ENCODE peak calls at places on chromosomes 4 and X, in ten cellular contexts. One of them, this sample, is unnamed.

GRCh38 chr4:176002007-176002623 is 63.5 kb upstream of the WDR17 start:
- DNase-seq in CD4-positive, alpha-beta T cell: no peak
- DNase-seq in GM04504: no peak
- DNase-seq in sciatic nerve: peak
- DNase-seq in small intestine: no peak
- DNase-seq in RPMI7951: no peak
- DNase-seq in GM03348: peak
- DNase-seq in NCI-H146: peak
- DNase-seq in endothelial cell: peak
- DNase-seq in MCF 10A: peak
- DNase-seq in this sample: no peak

GRCh38 chr4:61443813-61444510 is 243.8 kb downstream of the ADGRL3 start:
- DNase-seq in GM03348: no peak
- DNase-seq in MCF 10A: peak
- DNase-seq in CD4-positive, alpha-beta T cell: no peak
- DNase-seq in NCI-H146: no peak
- DNase-seq in RPMI7951: no peak
- DNase-seq in GM04504: no peak
- DNase-seq in small intestine: no peak
- DNase-seq in endothelial cell: no peak
- DNase-seq in sciatic nerve: no peak
- DNase-seq in this sample: peak

GRCh38 chrX:154840856-154841255 is 6.4 kb upstream of the SMIM9 start:
- DNase-seq in endothelial cell: no peak
- DNase-seq in MCF 10A: peak
- DNase-seq in GM03348: peak
- DNase-seq in NCI-H146: peak
- DNase-seq in GM04504: peak
- DNase-seq in CD4-positive, alpha-beta T cell: no peak
- DNase-seq in sciatic nerve: no peak
- DNase-seq in small intestine: peak
- DNase-seq in RPMI7951: peak
- DNase-seq in this sample: no peak

GRCh38 chr4:8599091-8599460 is 6.5 kb downstream of the CPZ start:
- DNase-seq in NCI-H146: no peak
- DNase-seq in small intestine: no peak
- DNase-seq in CD4-positive, alpha-beta T cell: no peak
- DNase-seq in MCF 10A: no peak
- DNase-seq in GM03348: no peak
- DNase-seq in RPMI7951: no peak
- DNase-seq in sciatic nerve: no peak
- DNase-seq in GM04504: no peak
- DNase-seq in endothelial cell: no peak
- DNase-seq in this sample: no peak

GRCh38 chrX:17081535-17081934 is 135.1 kb downstream of the REPS2 start:
- DNase-seq in small intestine: no peak
- DNase-seq in RPMI7951: no peak
- DNase-seq in endothelial cell: no peak
- DNase-seq in GM03348: no peak
- DNase-seq in CD4-positive, alpha-beta T cell: no peak
- DNase-seq in sciatic nerve: no peak
- DNase-seq in GM04504: no peak
- DNase-seq in MCF 10A: no peak
- DNase-seq in NCI-H146: no peak
- DNase-seq in this sample: no peak

GRCh38 chr4:33825685-33826084 is 2418.6 kb downstream of the ARAP2 start:
- DNase-seq in NCI-H146: no peak
- DNase-seq in RPMI7951: no peak
- DNase-seq in MCF 10A: no peak
- DNase-seq in sciatic nerve: no peak
- DNase-seq in CD4-positive, alpha-beta T cell: no peak
- DNase-seq in small intestine: no peak
- DNase-seq in endothelial cell: no peak
- DNase-seq in GM04504: no peak
- DNase-seq in GM03348: no peak
- DNase-seq in this sample: no peak

GRCh38 chr4:69835766-69836165 is 24.2 kb downstream of the SULT1E1 start:
- DNase-seq in RPMI7951: no peak
- DNase-seq in CD4-positive, alpha-beta T cell: no peak
- DNase-seq in GM03348: no peak
- DNase-seq in GM04504: no peak
- DNase-seq in sciatic nerve: no peak
- DNase-seq in small intestine: no peak
- DNase-seq in endothelial cell: no peak
- DNase-seq in NCI-H146: no peak
- DNase-seq in MCF 10A: no peak
- DNase-seq in this sample: no peak

GRCh38 chrX:38156838-38157237 is 63.8 kb downstream of the SRPX start:
- DNase-seq in MCF 10A: no peak
- DNase-seq in CD4-positive, alpha-beta T cell: no peak
- DNase-seq in RPMI7951: no peak
- DNase-seq in NCI-H146: no peak
- DNase-seq in endothelial cell: no peak
- DNase-seq in GM04504: no peak
- DNase-seq in GM03348: no peak
- DNase-seq in small intestine: no peak
- DNase-seq in sciatic nerve: no peak
- DNase-seq in this sample: no peak

GRCh38 chrX:47751670-47752069 is 85.0 kb upstream of the ZNF81 start:
- DNase-seq in MCF 10A: peak
- DNase-seq in GM04504: no peak
- DNase-seq in RPMI7951: peak
- DNase-seq in sciatic nerve: no peak
- DNase-seq in small intestine: peak
- DNase-seq in GM03348: peak
- DNase-seq in endothelial cell: peak
- DNase-seq in NCI-H146: peak
- DNase-seq in CD4-positive, alpha-beta T cell: no peak
- DNase-seq in this sample: no peak

GRCh38 chr4:99594818-99595217 is 20.2 kb downstream of the MTTP start:
- DNase-seq in CD4-positive, alpha-beta T cell: no peak
- DNase-seq in MCF 10A: no peak
- DNase-seq in GM03348: no peak
- DNase-seq in RPMI7951: no peak
- DNase-seq in small intestine: no peak
- DNase-seq in GM04504: no peak
- DNase-seq in NCI-H146: no peak
- DNase-seq in sciatic nerve: no peak
- DNase-seq in endothelial cell: no peak
- DNase-seq in this sample: no peak

GRCh38 chrX:31136144-31136572 is 64.3 kb upstream of the FTHL17 start:
- DNase-seq in MCF 10A: no peak
- DNase-seq in CD4-positive, alpha-beta T cell: no peak
- DNase-seq in small intestine: no peak
- DNase-seq in GM03348: no peak
- DNase-seq in endothelial cell: no peak
- DNase-seq in GM04504: no peak
- DNase-seq in RPMI7951: no peak
- DNase-seq in NCI-H146: no peak
- DNase-seq in sciatic nerve: no peak
- DNase-seq in this sample: no peak

GRCh38 chr4:14262221-14262620 is 634.7 kb upstream of the BOD1L1 start:
- DNase-seq in CD4-positive, alpha-beta T cell: no peak
- DNase-seq in MCF 10A: no peak
- DNase-seq in sciatic nerve: no peak
- DNase-seq in endothelial cell: no peak
- DNase-seq in NCI-H146: no peak
- DNase-seq in small intestine: no peak
- DNase-seq in RPMI7951: no peak
- DNase-seq in GM04504: no peak
- DNase-seq in GM03348: no peak
- DNase-seq in this sample: no peak